ENCODE peak calls at places on chromosome 16, in four cellular contexts. One of them, this sample, is unnamed.

GRCh38 chr16:30666681-30667080 is 8.4 kb downstream of the FBRS start:
- DNase-seq in substantia nigra: no peak
- DNase-seq in cerebellar nuclear complex: no peak
- DNase-seq in NCI-H2171: no peak
- DNase-seq in this sample: no peak

GRCh38 chr16:10333321-10334032 is 52.4 kb upstream of the ATF7IP2 start:
- DNase-seq in cerebellar nuclear complex: no peak
- DNase-seq in substantia nigra: no peak
- DNase-seq in NCI-H2171: no peak
- DNase-seq in this sample: no peak

GRCh38 chr16:11913425-11914079 is 2.2 kb downstream of the GSPT1 start:
- DNase-seq in cerebellar nuclear complex: no peak
- DNase-seq in substantia nigra: no peak
- DNase-seq in NCI-H2171: no peak
- DNase-seq in this sample: no peak

GRCh38 chr16:58345574-58346354 is 46.5 kb upstream of the GINS3 start:
- DNase-seq in substantia nigra: no peak
- DNase-seq in NCI-H2171: peak
- DNase-seq in cerebellar nuclear complex: no peak
- DNase-seq in this sample: no peak

GRCh38 chr16:85534536-85535351 is 78.4 kb upstream of the GSE1 start:
- DNase-seq in NCI-H2171: no peak
- DNase-seq in substantia nigra: no peak
- DNase-seq in cerebellar nuclear complex: no peak
- DNase-seq in this sample: peak

GRCh38 chr16:28863929-28864886 is 565 bp downstream of the SH2B1 start:
- DNase-seq in substantia nigra: peak
- DNase-seq in cerebellar nuclear complex: no peak
- DNase-seq in NCI-H2171: no peak
- DNase-seq in this sample: no peak

GRCh38 chr16:19785512-19786130 is 67.5 kb downstream of the IQCK start:
- DNase-seq in substantia nigra: peak
- DNase-seq in NCI-H2171: no peak
- DNase-seq in cerebellar nuclear complex: no peak
- DNase-seq in this sample: no peak

GRCh38 chr16:16150117-16150877 is 73.0 kb downstream of the ABCC6 start:
- DNase-seq in NCI-H2171: no peak
- DNase-seq in substantia nigra: peak
- DNase-seq in cerebellar nuclear complex: no peak
- DNase-seq in this sample: peak